ENCODE peak calls at places on chromosomes 12 and 14, in four cellular contexts. S is AG04450; Z is stimulated activated CD4-positive, alpha-beta T cell treated with anti-CD3 and anti-CD28 coated beads, TNF-alpha, amount 100 ng/mL, for 4 hours; C is activated CD4-positive, alpha-beta T cell treated with anti-CD3 and anti-CD28 coated beads for 24 hours. D is an unnamed sample.
A peak's percentile ranks its signal among the peaks of the same experiment; 100 is the strongest.

GRCh38 chr12:14934511-14934910 is 3.8 kb downstream of the ERP27 start:
- DNase-seq in S (no peak), Z (no peak), C (no peak), D (no peak)

GRCh38 chr12:25592725-25593495 is 39.8 kb upstream of the LMNTD1 start:
- DNase-seq in C (no peak), Z (no peak), S (no peak), D (no peak)

GRCh38 chr14:55221186-55221585 is 29.8 kb upstream of the DLGAP5 start:
- DNase-seq in S (no peak), C (no peak), Z (no peak), D (no peak)

GRCh38 chr12:62259993-62260732 is at the start of gene USP15:
- DNase-seq in Z (peak; percentile 89), C (peak; percentile 87), S (peak; percentile 93), D (peak; percentile 72)

GRCh38 chr12:26271889-26272492 is 76.6 kb downstream of the SSPN start:
- DNase-seq in Z (no peak), S (peak; percentile 86), C (no peak), D (no peak)

GRCh38 chr14:105413542-105413886 is 6.1 kb upstream of the MTA1 start:
- DNase-seq in Z (no peak), S (no peak), C (no peak), D (no peak)

GRCh38 chr12:50458606-50459005 is 46.2 kb upstream of the DIP2B start:
- DNase-seq in C (no peak), S (no peak), Z (no peak), D (no peak)

GRCh38 chr12:72790273-72790672 is 518.1 kb downstream of the TRHDE start:
- DNase-seq in Z (no peak), C (no peak), S (no peak), D (no peak)

GRCh38 chr12:38269897-38270296 is 46.7 kb upstream of the ALG10B start:
- DNase-seq in Z (no peak), C (no peak), S (no peak), D (no peak)

GRCh38 chr14:95260537-95261440 is 58.9 kb downstream of the CLMN start:
- DNase-seq in S (no peak), C (no peak), Z (no peak), D (no peak)

GRCh38 chr12:85225501-85225900 is 54.5 kb upstream of the ALX1 start:
- DNase-seq in S (no peak), C (no peak), Z (no peak), D (no peak)

GRCh38 chr14:28254768-28255167 is 511.8 kb upstream of the FOXG1 start:
- DNase-seq in S (no peak), Z (no peak), C (no peak), D (no peak)

GRCh38 chr14:101235872-101236221 is 325.4 kb upstream of the DIO3 start:
- DNase-seq in C (no peak), Z (no peak), S (no peak), D (no peak)

GRCh38 chr12:468671-469389 is 9.1 kb downstream of the B4GALNT3 start:
- DNase-seq in C (no peak), Z (no peak), S (no peak), D (no peak)

GRCh38 chr12:75816892-75817291 is 214.7 kb downstream of the PHLDA1 start:
- DNase-seq in Z (no peak), S (no peak), C (no peak), D (no peak)

GRCh38 chr12:22284871-22285270 is 49.6 kb downstream of the ST8SIA1 start:
- DNase-seq in C (no peak), Z (no peak), S (no peak), D (no peak)

GRCh38 chr12:11840350-11840749 is 190.9 kb downstream of the ETV6 start:
- DNase-seq in S (no peak), Z (no peak), C (no peak), D (no peak)

GRCh38 chr12:104219908-104220404 is 4.4 kb downstream of the TXNRD1 start:
- DNase-seq in C (peak; percentile 38), S (no peak), Z (peak; percentile 32), D (no peak)

GRCh38 chr12:95551305-95551704 is at the start of gene USP44:
- DNase-seq in Z (no peak), S (no peak), C (no peak), D (no peak)

GRCh38 chr14:67643671-67644070 is 24.0 kb downstream of the ARG2 start:
- DNase-seq in S (no peak), Z (no peak), C (no peak), D (no peak)

GRCh38 chr12:104177663-104178501 is 37.7 kb upstream of the TXNRD1 start:
- DNase-seq in Z (no peak), S (peak; percentile 89), C (no peak), D (no peak)

GRCh38 chr12:49557917-49558215 is 10.1 kb downstream of the MCRS1 start:
- DNase-seq in Z (no peak), C (no peak), S (no peak), D (no peak)

GRCh38 chr12:126384029-126384564 is 1318.9 kb downstream of the AACS start:
- DNase-seq in C (no peak), Z (no peak), S (no peak), D (no peak)

GRCh38 chr12:50642755-50643154 is 121.1 kb upstream of the ATF1 start:
- DNase-seq in S (no peak), Z (no peak), C (no peak), D (no peak)

GRCh38 chr12:3137268-3137761 is 60.1 kb downstream of the TSPAN9 start:
- DNase-seq in Z (no peak), S (no peak), C (no peak), D (no peak)

GRCh38 chr12:86613306-86613705 is 357.1 kb upstream of the MGAT4C start:
- DNase-seq in S (no peak), C (no peak), Z (no peak), D (no peak)

GRCh38 chr12:115000038-115000437 is 316.1 kb upstream of the TBX3 start:
- DNase-seq in S (no peak), C (no peak), Z (no peak), D (no peak)

GRCh38 chr14:101961011-101961721 is 3.2 kb upstream of the DYNC1H1 start:
- DNase-seq in S (peak; percentile 50), Z (no peak), C (peak; percentile 70), D (peak; percentile 44)

GRCh38 chr12:12736759-12737676 is 19.9 kb downstream of the CDKN1B start:
- DNase-seq in Z (no peak), S (no peak), C (no peak), D (no peak)

GRCh38 chr12:123250471-123251383 is 17.5 kb downstream of the MTRFR start:
- DNase-seq in S (no peak), C (no peak), Z (no peak), D (no peak)